ENCODE peak calls at places on chromosomes 4 and X, in nine cellular contexts. S, Q, Z, L, X, M, R, G and N are unnamed samples.

GRCh38 chrX:145552643-145553042 is 265.0 kb upstream of the SLITRK2 start:
- DNase-seq in S (no peak), Q (no peak), Z (no peak), L (no peak), X (no peak), M (no peak), R (no peak), G (no peak), N (no peak)

GRCh38 chr4:13533670-13534343 is 10.5 kb downstream of the NKX3-2 start:
- DNase-seq in S (peak), Q (no peak), Z (no peak), L (no peak), X (no peak), M (no peak), R (no peak), G (no peak), N (no peak)

GRCh38 chr4:762211-763190 is 56.9 kb downstream of the PCGF3 start:
- DNase-seq in S (no peak), Q (no peak), Z (no peak), L (no peak), X (no peak), M (peak), R (no peak), G (no peak), N (no peak)

GRCh38 chr4:24808955-24809354 is 13.6 kb downstream of the SOD3 start:
- DNase-seq in S (no peak), Q (no peak), Z (no peak), L (no peak), X (no peak), M (no peak), R (no peak), G (no peak), N (no peak)

GRCh38 chr4:656651-657337 is 17.3 kb downstream of the ATP5ME start:
- DNase-seq in S (no peak), Q (no peak), Z (no peak), L (no peak), X (no peak), M (no peak), R (no peak), G (no peak), N (no peak)

GRCh38 chr4:2834001-2834921 is 9.4 kb upstream of the ADD1 start:
- DNase-seq in S (peak), Q (no peak), Z (no peak), L (no peak), X (peak), M (no peak), R (no peak), G (no peak), N (peak)

GRCh38 chrX:153968754-153969124 is 2.9 kb downstream of the HCFC1 start:
- DNase-seq in S (no peak), Q (no peak), Z (no peak), L (peak), X (no peak), M (no peak), R (no peak), G (no peak), N (peak)

GRCh38 chrX:23952984-23953907 is 45.4 kb downstream of the CXorf58 start:
- DNase-seq in S (peak), Q (no peak), Z (no peak), L (no peak), X (no peak), M (peak), R (no peak), G (no peak), N (peak)

GRCh38 chr4:8539661-8540060 is 40.5 kb upstream of the GPR78 start:
- DNase-seq in S (no peak), Q (no peak), Z (no peak), L (no peak), X (no peak), M (no peak), R (no peak), G (no peak), N (peak)

GRCh38 chrX:101693476-101693875 is 33.8 kb upstream of the ARMCX2 start:
- DNase-seq in S (peak), Q (no peak), Z (no peak), L (no peak), X (no peak), M (no peak), R (no peak), G (no peak), N (no peak)

GRCh38 chrX:16785247-16786138 is 773 bp upstream of the TXLNG start:
- DNase-seq in S (no peak), Q (no peak), Z (no peak), L (peak), X (no peak), M (no peak), R (no peak), G (no peak), N (peak)

GRCh38 chrX:15645266-15645665 is 19.3 kb downstream of the CLTRN start:
- DNase-seq in S (no peak), Q (no peak), Z (no peak), L (no peak), X (no peak), M (no peak), R (no peak), G (no peak), N (no peak)
- TF ChIP-seq CTCF in S (no peak), Q (peak), Z (no peak), L (no peak), X (peak), M (no peak), R (no peak), G (no peak), N (no peak)

GRCh38 chr4:54001558-54002365 is 62.6 kb downstream of the CHIC2 start:
- DNase-seq in S (no peak), Q (no peak), Z (no peak), L (no peak), X (no peak), M (no peak), R (no peak), G (no peak), N (no peak)
- TF ChIP-seq CTCF in S (no peak), Q (no peak), Z (no peak), L (no peak), X (no peak), M (no peak), R (no peak), G (no peak), N (no peak)

GRCh38 chr4:45648846-45649245 is 475.0 kb downstream of the GABRG1 start:
- DNase-seq in S (no peak), Q (no peak), Z (no peak), L (no peak), X (no peak), M (no peak), R (no peak), G (no peak), N (no peak)
- TF ChIP-seq CTCF in S (no peak), Q (no peak), Z (no peak), L (no peak), X (no peak), M (no peak), R (no peak), G (no peak), N (no peak)

GRCh38 chr4:40736910-40737309 is 12.8 kb upstream of the NSUN7 start:
- DNase-seq in S (peak), Q (peak), Z (peak), L (no peak), X (no peak), M (peak), R (peak), G (no peak), N (peak)
- TF ChIP-seq CTCF in S (peak), Q (peak), Z (peak), L (peak), X (peak), M (peak), R (peak), G (peak), N (peak)

DNA sequence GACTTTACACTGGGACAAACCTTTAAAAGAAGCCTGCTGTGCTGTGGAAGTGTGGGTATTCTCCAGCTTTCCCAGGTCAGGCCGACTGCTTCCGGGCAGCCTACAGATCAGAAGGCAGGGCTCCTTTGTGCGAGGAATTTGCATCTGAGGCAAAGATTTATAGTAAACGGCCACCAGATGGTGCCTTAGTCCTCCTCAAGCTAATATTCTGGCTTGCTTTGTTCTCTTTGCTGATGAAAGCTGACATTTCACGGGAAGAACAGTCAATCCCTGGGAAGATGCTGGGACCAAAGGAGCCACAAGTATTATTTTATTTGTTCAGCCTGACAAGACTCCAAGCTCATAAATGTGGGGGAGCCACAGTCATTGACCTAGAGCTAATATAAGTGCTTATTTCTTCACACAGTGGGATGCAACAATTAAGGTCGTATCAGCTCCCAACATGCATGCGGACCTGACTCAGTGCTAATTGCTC is 120.8 kb upstream of the TRIM2 start:
- DNase-seq in S (peak), Q (peak), Z (peak), L (peak), X (no peak), M (peak), R (peak), G (peak), N (peak)
- TF ChIP-seq CTCF in S (peak), Q (peak), Z (peak), L (peak), X (peak), M (peak), R (peak), G (peak), N (peak)

GRCh38 chr4:36411338-36411737 is 129.9 kb downstream of the DTHD1 start:
- DNase-seq in S (no peak), Q (no peak), Z (no peak), L (no peak), X (no peak), M (no peak), R (no peak), G (no peak), N (no peak)

GRCh38 chr4:36420111-36420679 is 138.8 kb downstream of the DTHD1 start:
- DNase-seq in S (no peak), Q (no peak), Z (no peak), L (no peak), X (no peak), M (no peak), R (no peak), G (no peak), N (no peak)

GRCh38 chr4:36414248-36414647 is 132.8 kb downstream of the DTHD1 start:
- DNase-seq in S (peak), Q (no peak), Z (no peak), L (no peak), X (no peak), M (no peak), R (no peak), G (no peak), N (no peak)
- TF ChIP-seq CTCF in S (peak), Q (peak), Z (no peak), L (peak), X (no peak), M (no peak), R (peak), G (peak), N (peak)

GRCh38 chr4:168551945-168552695 is 55.3 kb downstream of the PALLD start:
- DNase-seq in S (no peak), Q (peak), Z (no peak), L (no peak), X (no peak), M (no peak), R (no peak), G (no peak), N (peak)

GRCh38 chr4:168549145-168549544 is 52.3 kb downstream of the PALLD start:
- DNase-seq in S (no peak), Q (no peak), Z (no peak), L (no peak), X (no peak), M (no peak), R (no peak), G (no peak), N (no peak)

GRCh38 chr4:168551211-168551610 is 54.4 kb downstream of the PALLD start:
- DNase-seq in S (no peak), Q (no peak), Z (peak), L (no peak), X (no peak), M (peak), R (no peak), G (no peak), N (no peak)

GRCh38 chr4:168553714-168554370 is 57.0 kb downstream of the PALLD start:
- DNase-seq in S (no peak), Q (no peak), Z (no peak), L (no peak), X (no peak), M (no peak), R (no peak), G (no peak), N (no peak)

GRCh38 chr4:168550071-168550766 is 53.4 kb downstream of the PALLD start:
- DNase-seq in S (no peak), Q (no peak), Z (no peak), L (no peak), X (no peak), M (no peak), R (no peak), G (no peak), N (no peak)
- TF ChIP-seq CTCF in S (no peak), Q (peak), Z (no peak), L (no peak), X (no peak), M (no peak), R (peak), G (no peak), N (no peak)